ENCODE peak calls at places on chromosomes 16 and 17, in four cellular contexts. T, Y, H and D are unnamed samples.

GRCh38 chr16:11396241-11397048 is 51.2 kb downstream of the RMI2 start:
- DNase-seq in Y (peak), H (peak), T (peak), D (peak)

GRCh38 chr17:75152971-75153853 is 1.1 kb downstream of the JPT1 start:
- DNase-seq in H (no peak), T (no peak), Y (peak), D (no peak)

GRCh38 chr17:4739122-4740024 is at the start of the genes CXCL16 and ZMYND15:
- DNase-seq in Y (no peak), T (peak), H (peak), D (no peak)

GRCh38 chr17:80105762-80106161 is 4.4 kb downstream of the GAA start:
- DNase-seq in T (no peak), Y (peak), H (peak), D (no peak)

GRCh38 chr16:62977876-62978275 is 941.6 kb upstream of the CDH8 start:
- DNase-seq in Y (no peak), H (no peak), T (no peak), D (no peak)

GRCh38 chr16:50774960-50775359 is 33.1 kb downstream of the CYLD start:
- DNase-seq in T (no peak), H (no peak), Y (no peak), D (no peak)

GRCh38 chr16:81562926-81563325 is 118.3 kb downstream of the CMIP start:
- DNase-seq in H (no peak), T (no peak), Y (no peak), D (no peak)

GRCh38 chr17:4948997-4949320 is 629 bp upstream of the PFN1 start:
- DNase-seq in Y (peak), T (peak), H (peak), D (no peak)

GRCh38 chr16:65510850-65511249 is 389.0 kb upstream of the CDH11 start:
- DNase-seq in H (no peak), Y (peak), T (no peak), D (no peak)

GRCh38 chr16:87789437-87790277 is 23.9 kb upstream of the KLHDC4 start:
- DNase-seq in H (no peak), T (no peak), Y (peak), D (no peak)

GRCh38 chr17:13002761-13003453 is 14.9 kb downstream of the ELAC2 start:
- DNase-seq in T (peak), H (peak), Y (peak), D (peak)

GRCh38 chr16:49026566-49026965 is 255.1 kb downstream of the CBLN1 start:
- DNase-seq in Y (no peak), H (no peak), T (no peak), D (no peak)

GRCh38 chr17:67431210-67432015 is 54.3 kb downstream of the PITPNC1 start:
- DNase-seq in H (no peak), Y (peak), T (no peak), D (no peak)

GRCh38 chr16:49889725-49890397 is 33.9 kb upstream of the ZNF423 start:
- DNase-seq in Y (no peak), H (no peak), T (no peak), D (no peak)

GRCh38 chr17:76366247-76366646 is 12.5 kb upstream of the PRPSAP1 start:
- DNase-seq in H (no peak), T (no peak), Y (no peak), D (no peak)

GRCh38 chr17:50688168-50688719 is 19.5 kb downstream of the ANKRD40 start:
- DNase-seq in T (no peak), Y (no peak), H (no peak), D (no peak)

GRCh38 chr17:56699186-56699895 is 105.8 kb downstream of the NOG start:
- DNase-seq in H (no peak), T (no peak), Y (peak), D (no peak)

GRCh38 chr16:8469102-8469778 is 121.1 kb downstream of the TMEM114 start:
- DNase-seq in H (no peak), Y (no peak), T (no peak), D (no peak)

GRCh38 chr17:81863123-81863675 is 2.9 kb upstream of the P4HB start:
- DNase-seq in T (no peak), H (no peak), Y (no peak), D (no peak)

GRCh38 chr17:81858967-81859905 is 1.1 kb downstream of the P4HB start:
- DNase-seq in H (no peak), Y (no peak), T (no peak), D (no peak)

GRCh38 chr17:81860756-81861568 is 627 bp upstream of the P4HB start:
- DNase-seq in T (peak), H (peak), Y (peak), D (peak)

GRCh38 chr17:81858170-81858966 is 2.0 kb downstream of the P4HB start:
- DNase-seq in Y (no peak), H (no peak), T (no peak), D (no peak)

GRCh38 chr17:81859906-81860755 is at the start of gene P4HB:
- DNase-seq in T (no peak), H (no peak), Y (no peak), D (no peak)
- H3K27ac ChIP-seq in T (peak), H (peak), Y (peak), D (peak)

GRCh38 chr16:27571433-27572306 is 21.7 kb downstream of the KATNIP start:
- DNase-seq in H (no peak), T (no peak), Y (no peak), D (no peak)
- H3K27ac ChIP-seq in H (no peak), T (no peak), Y (no peak), D (no peak)

GRCh38 chr16:1770328-1771071 is 843 bp downstream of the NME3 start:
- DNase-seq in H (peak), T (peak), Y (peak), D (no peak)

GRCh38 chr16:1768061-1768766 is 3.1 kb downstream of the NME3 start:
- DNase-seq in T (no peak), H (no peak), Y (no peak), D (no peak)

GRCh38 chr16:1771072-1771863 is at the start of gene NME3:
- DNase-seq in H (peak), Y (peak), T (peak), D (peak)

GRCh38 chr16:1768767-1769401 is 2.5 kb downstream of the NME3 start:
- DNase-seq in H (no peak), Y (no peak), T (no peak), D (no peak)

GRCh38 chr16:1769402-1770300 is 1.7 kb downstream of the NME3 start:
- DNase-seq in Y (no peak), T (no peak), H (no peak), D (no peak)
- H3K27ac ChIP-seq in Y (no peak), T (peak), H (peak), D (peak)

GRCh38 chr17:70984873-70985272 is 815.5 kb downstream of the KCNJ2 start:
- DNase-seq in Y (no peak), H (no peak), T (no peak), D (no peak)

GRCh38 chr17:70989301-70989700 is 820.0 kb downstream of the KCNJ2 start:
- DNase-seq in Y (no peak), T (no peak), H (no peak), D (no peak)

DNA sequence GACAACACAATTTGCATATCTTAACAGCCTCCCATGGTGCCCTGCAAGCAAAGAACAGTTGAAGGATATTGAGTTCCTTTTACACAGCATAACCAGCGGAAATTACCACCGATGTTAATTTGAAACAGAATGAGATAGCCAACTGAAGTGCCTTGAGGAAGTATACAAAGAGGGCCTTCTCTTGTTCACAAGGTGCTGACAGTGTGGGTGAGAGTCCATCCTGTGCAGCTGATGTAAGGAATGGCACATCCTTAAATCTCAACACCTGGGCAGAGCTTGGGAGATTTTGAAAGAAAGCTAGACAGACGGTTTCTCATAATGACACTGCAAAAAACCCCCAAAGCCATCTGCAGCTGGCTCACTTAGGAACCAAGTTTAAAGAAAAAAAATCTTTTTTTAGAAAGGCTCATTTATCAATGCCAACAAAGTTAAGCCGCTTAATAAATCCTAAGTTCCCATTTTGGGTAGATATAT is 818.6 kb downstream of the KCNJ2 start:
- DNase-seq in H (no peak), T (no peak), Y (no peak), D (no peak)
- H3K27ac ChIP-seq in H (no peak), T (no peak), Y (no peak), D (no peak)

GRCh38 chr16:67016681-67017450 is 12.1 kb upstream of the CBFB start:
- DNase-seq in T (peak), Y (no peak), H (no peak), D (no peak)

GRCh38 chr16:67015317-67015731 is 13.6 kb upstream of the CBFB start:
- DNase-seq in T (peak), H (no peak), Y (no peak), D (no peak)

GRCh38 chr16:67017451-67017750 is 11.5 kb upstream of the CBFB start:
- DNase-seq in T (no peak), H (no peak), Y (no peak), D (no peak)

GRCh38 chr16:67014641-67015315 is 14.2 kb upstream of the CBFB start:
- DNase-seq in Y (no peak), T (peak), H (no peak), D (no peak)

GRCh38 chr16:67016143-67016542 is 12.8 kb upstream of the CBFB start:
- DNase-seq in T (peak), H (no peak), Y (no peak), D (no peak)
- H3K27ac ChIP-seq in T (no peak), H (no peak), Y (no peak), D (no peak)